ENCODE peak calls at places on chromosomes 4 and X, in nine cellular contexts. T is pancreas; H is GM04504; Q is cardiac fibroblast; W is cardiac muscle cell; F is CD4-positive, alpha-beta memory T cell; R is BE2C; I is heart right ventricle; O is stimulated activated CD4-positive, alpha-beta T cell treated with anti-CD3 and anti-CD28 coated beads, Interleukin-2, amount 100 ng/mL, for 48 hours. V is an unnamed sample.

GRCh38 chrX:126164689-126165400 is 1.2 kb downstream of the DCAF12L2 start:
- DNase-seq in T (peak), H (no peak), Q (no peak), W (no peak), F (no peak), R (no peak), I (no peak), O (no peak), V (no peak)

GRCh38 chr4:140012688-140013087 is 141.3 kb downstream of the MAML3 start:
- DNase-seq in T (peak), H (peak), Q (peak), W (peak), F (peak), R (peak), I (peak), O (peak), V (peak)

GRCh38 chr4:14871676-14872430 is 130.4 kb upstream of the CPEB2 start:
- DNase-seq in T (no peak), H (no peak), Q (no peak), W (peak), F (peak), R (peak), I (no peak), O (peak), V (no peak)

GRCh38 chr4:179124957-179125356 is 1682.7 kb upstream of the AGA start:
- DNase-seq in T (no peak), H (no peak), Q (no peak), W (no peak), F (no peak), R (no peak), I (no peak), O (no peak), V (no peak)

GRCh38 chrX:115968436-115969252 is 201.9 kb upstream of the AGTR2 start:
- DNase-seq in T (no peak), H (no peak), Q (peak), W (peak), F (no peak), R (peak), I (peak), O (no peak), V (no peak)

GRCh38 chr4:70902577-70903281 is 560 bp downstream of the MOB1B start:
- DNase-seq in T (no peak), H (no peak), Q (peak), W (no peak), F (no peak), R (peak), I (no peak), O (peak), V (no peak)

GRCh38 chr4:74018116-74018515 is 19.6 kb upstream of the CXCL5 start:
- DNase-seq in T (no peak), H (no peak), Q (no peak), W (no peak), F (no peak), R (no peak), I (no peak), O (no peak), V (no peak)

GRCh38 chr4:124462954-124463828 is 249.3 kb downstream of the ANKRD50 start:
- DNase-seq in T (no peak), H (no peak), Q (no peak), W (no peak), F (no peak), R (no peak), I (no peak), O (no peak), V (no peak)

GRCh38 chr4:75698162-75698962 is 25.2 kb upstream of the G3BP2 start:
- DNase-seq in T (no peak), H (no peak), Q (no peak), W (no peak), F (peak), R (no peak), I (no peak), O (no peak), V (no peak)

GRCh38 chrX:13659057-13659456 is 6.1 kb downstream of the TCEANC start:
- DNase-seq in T (no peak), H (no peak), Q (peak), W (no peak), F (no peak), R (no peak), I (no peak), O (no peak), V (no peak)